ENCODE peak calls at places on chromosomes 13 and 19, in five cellular contexts. I is K562, M is GM12878, Q is H1, Z is HepG2. T is an unnamed sample.
A peak's percentile ranks its signal among the peaks of the same experiment; 100 is the strongest.

GRCh38 chr13:109698779-109699178 is 87.6 kb downstream of the IRS2 start:
- DNase-seq in M (no peak), Z (no peak), Q (no peak), I (no peak), T (no peak)

GRCh38 chr19:27750697-27751391 is 1462.1 kb downstream of the UQCRFS1 start:
- DNase-seq in Q (no peak), M (no peak), Z (no peak), I (no peak), T (no peak)

GRCh38 chr13:29922896-29923295 is 72.5 kb upstream of the UBL3 start:
- DNase-seq in I (no peak), Q (no peak), Z (no peak), M (no peak), T (no peak)

GRCh38 chr13:22451345-22451744 is 729.4 kb upstream of the SGCG start:
- DNase-seq in Q (no peak), Z (peak; percentile 3), M (no peak), I (no peak), T (no peak)

GRCh38 chr19:1082165-1082927 is 12.8 kb downstream of the POLR2E start:
- DNase-seq in Z (no peak), Q (peak; percentile 95), I (peak; percentile 97), M (no peak), T (peak; percentile 50)

GRCh38 chr13:40231311-40231710 is 435.1 kb downstream of the FOXO1 start:
- DNase-seq in M (no peak), Q (no peak), Z (no peak), I (no peak), T (no peak)

GRCh38 chr13:101242720-101243119 is 173.6 kb downstream of the NALCN start:
- DNase-seq in I (no peak), Q (no peak), M (no peak), Z (no peak), T (no peak)

GRCh38 chr13:79503069-79503468 is 22.1 kb downstream of the NDFIP2 start:
- DNase-seq in Z (no peak), Q (no peak), I (no peak), M (no peak), T (no peak)

GRCh38 chr19:28862238-28862637 is 350.7 kb downstream of the UQCRFS1 start:
- DNase-seq in Z (no peak), I (peak; percentile 12), Q (no peak), M (no peak), T (no peak)

GRCh38 chr13:106440846-106441245 is 94.6 kb downstream of the EFNB2 start:
- DNase-seq in Z (no peak), Q (no peak), M (no peak), I (no peak), T (no peak)

GRCh38 chr13:21557995-21558394 is 46.0 kb downstream of the MICU2 start:
- DNase-seq in I (peak; percentile 29), M (no peak), Z (peak; percentile 25), Q (peak; percentile 10), T (peak; percentile 25)

GRCh38 chr13:81480634-81481033 is 1139.7 kb upstream of the SPRY2 start:
- DNase-seq in Q (no peak), Z (no peak), I (no peak), M (no peak), T (peak; percentile 1)

GRCh38 chr19:23855676-23856075 is 59.0 kb upstream of the ZNF726 start:
- DNase-seq in I (peak; percentile 6), Q (no peak), Z (no peak), M (no peak), T (no peak)

GRCh38 chr13:73141292-73141771 is 82.5 kb downstream of the KLF5 start:
- DNase-seq in Q (no peak), M (no peak), I (no peak), Z (peak; percentile 8), T (no peak)

GRCh38 chr19:29176981-29177754 is 35.8 kb downstream of the UQCRFS1 start:
- DNase-seq in M (no peak), Q (no peak), I (no peak), Z (no peak), T (no peak)

GRCh38 chr19:55119053-55119452 is 1.6 kb upstream of the PPP1R12C start:
- DNase-seq in Z (no peak), Q (no peak), I (no peak), M (no peak), T (no peak)

GRCh38 chr19:39438270-39438934 is 2.7 kb upstream of the RPS16 start:
- DNase-seq in I (no peak), Z (peak; percentile 50), M (no peak), Q (no peak), T (no peak)

GRCh38 chr13:75749407-75749806 is 113.3 kb downstream of the LMO7 start:
- DNase-seq in I (no peak), Q (no peak), Z (no peak), M (no peak), T (no peak)

GRCh38 chr19:2260341-2260751 is 4.1 kb upstream of the JSRP1 start:
- DNase-seq in I (no peak), Q (no peak), Z (no peak), M (no peak), T (no peak)

GRCh38 chr19:7751157-7751783 is 3.9 kb upstream of the CD209 start:
- DNase-seq in I (no peak), Q (no peak), M (peak; percentile 56), Z (no peak), T (no peak)

GRCh38 chr13:113157929-113158747 is at the start of gene PROZ:
- DNase-seq in Z (peak; percentile 67), I (no peak), M (no peak), Q (no peak), T (no peak)

GRCh38 chr13:109271991-109272454 is 514.4 kb downstream of the IRS2 start:
- DNase-seq in M (no peak), Q (no peak), I (peak; percentile 2), Z (no peak), T (no peak)

GRCh38 chr13:42653694-42654093 is 79.7 kb downstream of the TNFSF11 start:
- DNase-seq in Z (no peak), M (no peak), Q (no peak), I (no peak), T (no peak)

GRCh38 chr19:34232566-34233481 is 21.5 kb upstream of the GARRE1 start:
- DNase-seq in I (peak; percentile 54), Q (no peak), Z (peak; percentile 56), M (no peak), T (peak; percentile 62)

GRCh38 chr13:53405616-53406015 is 377.0 kb downstream of the OLFM4 start:
- DNase-seq in M (no peak), I (no peak), Z (peak; percentile 2), Q (peak; percentile 13), T (no peak)

GRCh38 chr19:29271341-29271740 is 58.4 kb upstream of the UQCRFS1 start:
- DNase-seq in I (no peak), M (no peak), Q (no peak), Z (no peak), T (no peak)

GRCh38 chr13:28705734-28706133 is 13.0 kb downstream of the SLC46A3 start:
- DNase-seq in I (no peak), Z (no peak), Q (no peak), M (no peak), T (no peak)

DNA sequence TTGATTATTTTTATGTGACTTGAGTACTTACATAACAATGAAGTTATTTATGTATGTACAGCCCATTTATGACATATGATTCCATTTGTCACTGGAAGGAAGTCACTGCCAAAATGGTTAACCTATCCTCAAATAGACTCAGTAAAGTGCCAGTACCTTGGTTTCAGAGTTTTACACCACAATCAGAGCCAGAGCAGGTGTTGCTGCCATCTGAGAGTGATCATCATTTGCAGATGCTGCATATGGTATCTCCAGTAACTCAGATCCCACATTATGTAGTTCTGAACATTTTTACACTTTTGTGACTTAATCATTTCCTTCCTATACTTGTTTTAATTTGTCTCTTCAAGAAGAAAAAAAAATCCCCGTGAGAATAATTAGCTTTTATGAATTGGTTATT is 313.3 kb downstream of the HS6ST3 start:
- DNase-seq in Z (no peak), M (no peak), I (no peak), Q (no peak), T (no peak)
- TF ChIP-seq KDM1A in Z (no peak), M (no peak), I (no peak), Q (no peak), T (no peak)

GRCh38 chr13:35964764-35965163 is 166.4 kb downstream of the DCLK1 start:
- DNase-seq in Q (no peak), Z (peak; percentile 22), I (no peak), M (no peak), T (peak; percentile 2)
- TF ChIP-seq KDM1A in Q (no peak), Z (no peak), I (no peak), M (no peak), T (no peak)

DNA sequence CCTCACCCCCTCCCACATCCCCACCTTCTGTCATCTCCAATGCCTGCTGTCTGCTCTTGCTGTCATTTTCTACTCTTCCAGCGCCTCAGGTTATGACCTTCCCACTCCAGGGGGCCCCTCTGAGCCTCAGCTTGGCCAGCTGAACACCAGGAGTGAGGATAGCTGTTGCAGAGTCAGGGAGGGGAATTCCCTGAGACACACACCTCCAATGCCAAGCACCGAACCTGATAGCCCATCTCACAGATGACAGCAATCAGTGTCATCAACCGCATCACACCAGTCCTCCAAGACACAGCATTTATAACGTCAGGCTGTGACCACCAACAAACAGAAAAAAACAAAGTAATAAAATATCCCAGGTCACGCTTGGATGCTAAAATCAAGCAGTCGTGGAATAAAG is 193.5 kb downstream of the ZNF536 start:
- DNase-seq in Z (no peak), M (no peak), I (no peak), Q (no peak), T (no peak)
- TF ChIP-seq KDM1A in Z (no peak), M (no peak), I (no peak), Q (no peak), T (no peak)

GRCh38 chr13:114164027-114164426 is 15.0 kb upstream of the CFAP97D2 start:
- DNase-seq in Z (no peak), Q (no peak), M (no peak), I (no peak), T (no peak)

GRCh38 chr13:114162533-114162922 is 16.5 kb upstream of the CFAP97D2 start:
- DNase-seq in I (no peak), Z (no peak), M (no peak), Q (no peak), T (no peak)

GRCh38 chr13:114164681-114165429 is 14.2 kb upstream of the CFAP97D2 start:
- DNase-seq in Z (no peak), M (no peak), I (no peak), Q (no peak), T (no peak)

GRCh38 chr13:114161028-114161556 is 18.0 kb upstream of the CFAP97D2 start:
- DNase-seq in Q (no peak), I (no peak), M (no peak), Z (no peak), T (no peak)

DNA sequence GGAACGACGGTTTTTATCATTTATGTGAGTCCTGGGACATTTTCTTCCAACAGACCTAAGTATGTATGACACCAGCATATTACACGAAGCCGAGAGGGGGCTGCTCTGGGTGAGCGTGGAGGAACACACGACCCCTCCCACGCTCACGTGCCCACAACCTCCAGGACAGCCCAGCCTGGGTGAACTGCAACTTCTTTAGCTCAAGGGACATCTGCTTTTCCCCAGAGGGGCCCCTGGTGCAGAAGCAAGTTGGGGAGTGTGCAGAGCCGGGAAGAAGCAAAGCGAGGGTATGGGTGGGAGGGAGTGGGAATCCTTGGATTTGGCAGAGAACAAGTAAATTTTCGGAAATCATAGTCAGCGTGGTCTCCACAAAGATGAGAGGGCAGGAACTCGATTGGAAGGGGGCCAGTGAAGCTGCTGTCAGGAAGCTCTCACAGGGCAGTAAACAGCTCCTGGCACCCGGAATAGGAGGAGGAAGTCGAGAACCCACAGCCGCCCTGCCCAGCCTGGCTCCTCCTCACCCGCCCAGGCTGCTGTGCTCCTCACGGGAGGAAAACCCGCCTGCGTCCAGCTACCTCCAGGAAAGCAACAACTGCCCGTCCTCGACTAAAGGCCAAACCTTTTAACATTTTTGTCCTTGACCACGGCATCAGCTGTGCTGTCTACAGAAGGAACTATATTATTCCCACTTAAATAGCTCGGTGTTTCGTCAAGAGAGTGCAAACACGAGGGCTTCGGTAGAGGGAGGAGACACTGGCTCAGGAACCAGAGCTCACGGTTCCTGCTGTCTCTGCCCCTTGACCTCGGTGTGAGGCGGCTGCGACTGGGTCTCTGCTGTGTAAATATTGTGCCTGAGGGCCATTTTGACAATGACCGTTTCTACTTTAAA is 17.2 kb upstream of the CFAP97D2 start:
- DNase-seq in M (no peak), I (no peak), Q (no peak), Z (peak; percentile 63), T (no peak)
- TF ChIP-seq KDM1A in M (no peak), I (no peak), Q (no peak), Z (no peak), T (no peak)

T was measured in A549.